ENCODE peak calls at places on chromosome 13, in eight cellular contexts. One of them, this sample, is unnamed.

GRCh38 chr13:60627071-60627686 is 230.2 kb downstream of the TDRD3 start:
- DNase-seq in uterus: no peak
- DNase-seq in AG04450: no peak
- DNase-seq in mammary epithelial cell: no peak
- DNase-seq in body of pancreas: peak; percentile 13
- DNase-seq in ascending aorta: no peak
- DNase-seq in CD4-positive, alpha-beta T cell: no peak
- DNase-seq in CD8-positive, alpha-beta T cell: no peak
- DNase-seq in this sample: no peak

GRCh38 chr13:31927219-31927653 is 104.3 kb upstream of the FRY start:
- DNase-seq in AG04450: no peak
- DNase-seq in ascending aorta: no peak
- DNase-seq in mammary epithelial cell: no peak
- DNase-seq in uterus: no peak
- DNase-seq in CD4-positive, alpha-beta T cell: no peak
- DNase-seq in CD8-positive, alpha-beta T cell: no peak
- DNase-seq in body of pancreas: peak; percentile 57
- DNase-seq in this sample: no peak

GRCh38 chr13:93862259-93862658 is 617.2 kb downstream of the DCT start:
- DNase-seq in mammary epithelial cell: no peak
- DNase-seq in AG04450: no peak
- DNase-seq in CD8-positive, alpha-beta T cell: no peak
- DNase-seq in body of pancreas: no peak
- DNase-seq in ascending aorta: no peak
- DNase-seq in CD4-positive, alpha-beta T cell: no peak
- DNase-seq in uterus: no peak
- DNase-seq in this sample: no peak

GRCh38 chr13:72820156-72820897 is 38.4 kb downstream of the PIBF1 start:
- DNase-seq in CD4-positive, alpha-beta T cell: no peak
- DNase-seq in AG04450: peak; percentile 4
- DNase-seq in ascending aorta: no peak
- DNase-seq in body of pancreas: no peak
- DNase-seq in mammary epithelial cell: peak; percentile 3
- DNase-seq in uterus: no peak
- DNase-seq in CD8-positive, alpha-beta T cell: no peak
- DNase-seq in this sample: no peak

GRCh38 chr13:100210966-100211710 is 122.2 kb downstream of the PCCA start:
- DNase-seq in CD8-positive, alpha-beta T cell: no peak
- DNase-seq in body of pancreas: no peak
- DNase-seq in mammary epithelial cell: no peak
- DNase-seq in ascending aorta: no peak
- DNase-seq in CD4-positive, alpha-beta T cell: no peak
- DNase-seq in uterus: no peak
- DNase-seq in AG04450: no peak
- DNase-seq in this sample: no peak

GRCh38 chr13:25943081-25943480 is 108.7 kb downstream of the SHISA2 start:
- DNase-seq in ascending aorta: no peak
- DNase-seq in AG04450: no peak
- DNase-seq in body of pancreas: no peak
- DNase-seq in CD8-positive, alpha-beta T cell: no peak
- DNase-seq in mammary epithelial cell: no peak
- DNase-seq in uterus: no peak
- DNase-seq in CD4-positive, alpha-beta T cell: no peak
- DNase-seq in this sample: no peak

GRCh38 chr13:114309086-114309485 is 5.2 kb upstream of the CHAMP1 start:
- DNase-seq in mammary epithelial cell: no peak
- DNase-seq in body of pancreas: no peak
- DNase-seq in CD4-positive, alpha-beta T cell: no peak
- DNase-seq in uterus: no peak
- DNase-seq in CD8-positive, alpha-beta T cell: no peak
- DNase-seq in ascending aorta: no peak
- DNase-seq in AG04450: no peak
- DNase-seq in this sample: no peak

GRCh38 chr13:50389726-50390125 is 374.5 kb downstream of the KCNRG start:
- DNase-seq in AG04450: no peak
- DNase-seq in uterus: no peak
- DNase-seq in mammary epithelial cell: no peak
- DNase-seq in ascending aorta: no peak
- DNase-seq in CD8-positive, alpha-beta T cell: no peak
- DNase-seq in CD4-positive, alpha-beta T cell: no peak
- DNase-seq in body of pancreas: no peak
- DNase-seq in this sample: no peak

GRCh38 chr13:80000679-80001509 is 340.0 kb downstream of the SPRY2 start:
- DNase-seq in mammary epithelial cell: no peak
- DNase-seq in CD8-positive, alpha-beta T cell: no peak
- DNase-seq in uterus: no peak
- DNase-seq in ascending aorta: no peak
- DNase-seq in AG04450: no peak
- DNase-seq in body of pancreas: no peak
- DNase-seq in CD4-positive, alpha-beta T cell: no peak
- DNase-seq in this sample: no peak

GRCh38 chr13:41302743-41303142 is 8.3 kb upstream of the NAA16 start:
- DNase-seq in body of pancreas: no peak
- DNase-seq in mammary epithelial cell: no peak
- DNase-seq in CD8-positive, alpha-beta T cell: no peak
- DNase-seq in uterus: no peak
- DNase-seq in ascending aorta: no peak
- DNase-seq in CD4-positive, alpha-beta T cell: no peak
- DNase-seq in AG04450: no peak
- DNase-seq in this sample: no peak

GRCh38 chr13:23950736-23951510 is 53.6 kb upstream of the C1QTNF9B start:
- DNase-seq in ascending aorta: no peak
- DNase-seq in uterus: no peak
- DNase-seq in body of pancreas: no peak
- DNase-seq in AG04450: no peak
- DNase-seq in CD4-positive, alpha-beta T cell: no peak
- DNase-seq in CD8-positive, alpha-beta T cell: no peak
- DNase-seq in mammary epithelial cell: no peak
- DNase-seq in this sample: no peak
- TF ChIP-seq CTCF in ascending aorta: no peak
- TF ChIP-seq CTCF in uterus: no peak
- TF ChIP-seq CTCF in body of pancreas: no peak
- TF ChIP-seq CTCF in AG04450: peak; percentile 11
- TF ChIP-seq CTCF in CD4-positive, alpha-beta T cell: no peak
- TF ChIP-seq CTCF in CD8-positive, alpha-beta T cell: no peak
- TF ChIP-seq CTCF in mammary epithelial cell: no peak
- TF ChIP-seq CTCF in this sample: no peak

GRCh38 chr13:18233783-18234299 is 947.8 kb downstream of the TUBA3C start:
- DNase-seq in ascending aorta: no peak
- DNase-seq in uterus: no peak
- DNase-seq in CD8-positive, alpha-beta T cell: no peak
- DNase-seq in AG04450: no peak
- DNase-seq in body of pancreas: no peak
- DNase-seq in mammary epithelial cell: no peak
- DNase-seq in CD4-positive, alpha-beta T cell: no peak
- DNase-seq in this sample: no peak
- H3K9me3 ChIP-seq in ascending aorta: no peaks in the 10 kb centered on the region
- H3K9me3 ChIP-seq in uterus: no peaks in the 10 kb centered on the region
- H3K9me3 ChIP-seq in CD8-positive, alpha-beta T cell: no peaks in the 10 kb centered on the region
- H3K9me3 ChIP-seq in AG04450: peaks cover 50% of the 10 kb centered on the region
- H3K9me3 ChIP-seq in body of pancreas: no peaks in the 10 kb centered on the region
- H3K9me3 ChIP-seq in mammary epithelial cell: peaks cover 54% of the 10 kb centered on the region
- H3K9me3 ChIP-seq in CD4-positive, alpha-beta T cell: no peaks in the 10 kb centered on the region
- H3K9me3 ChIP-seq in this sample: no peaks in the 10 kb centered on the region

GRCh38 chr13:38687246-38688229 is 661 bp downstream of the FREM2 start:
- DNase-seq in body of pancreas: peak; percentile 25
- DNase-seq in ascending aorta: no peak
- DNase-seq in CD8-positive, alpha-beta T cell: no peak
- DNase-seq in mammary epithelial cell: peak; percentile 59
- DNase-seq in AG04450: no peak
- DNase-seq in CD4-positive, alpha-beta T cell: no peak
- DNase-seq in uterus: no peak
- DNase-seq in this sample: no peak

GRCh38 chr13:38686635-38687245 is at the start of gene FREM2:
- DNase-seq in body of pancreas: peak; percentile 80
- DNase-seq in CD8-positive, alpha-beta T cell: no peak
- DNase-seq in ascending aorta: no peak
- DNase-seq in mammary epithelial cell: peak; percentile 76
- DNase-seq in AG04450: no peak
- DNase-seq in uterus: no peak
- DNase-seq in CD4-positive, alpha-beta T cell: no peak
- DNase-seq in this sample: no peak

GRCh38 chr13:38684714-38685113 is 2.2 kb upstream of the FREM2 start:
- DNase-seq in uterus: no peak
- DNase-seq in body of pancreas: no peak
- DNase-seq in mammary epithelial cell: no peak
- DNase-seq in CD8-positive, alpha-beta T cell: no peak
- DNase-seq in CD4-positive, alpha-beta T cell: no peak
- DNase-seq in AG04450: no peak
- DNase-seq in ascending aorta: no peak
- DNase-seq in this sample: no peak

GRCh38 chr13:38688674-38689073 is 1.8 kb downstream of the FREM2 start:
- DNase-seq in uterus: no peak
- DNase-seq in AG04450: no peak
- DNase-seq in CD8-positive, alpha-beta T cell: no peak
- DNase-seq in ascending aorta: no peak
- DNase-seq in mammary epithelial cell: no peak
- DNase-seq in CD4-positive, alpha-beta T cell: no peak
- DNase-seq in body of pancreas: no peak
- DNase-seq in this sample: no peak

GRCh38 chr13:38685974-38686571 is 804 bp upstream of the FREM2 start:
- DNase-seq in mammary epithelial cell: peak; percentile 44
- DNase-seq in uterus: no peak
- DNase-seq in body of pancreas: peak; percentile 24
- DNase-seq in CD4-positive, alpha-beta T cell: no peak
- DNase-seq in ascending aorta: no peak
- DNase-seq in AG04450: no peak
- DNase-seq in CD8-positive, alpha-beta T cell: no peak
- DNase-seq in this sample: no peak
- TF ChIP-seq CTCF in mammary epithelial cell: peak; percentile 35
- TF ChIP-seq CTCF in uterus: no peak
- TF ChIP-seq CTCF in body of pancreas: peak; percentile 66
- TF ChIP-seq CTCF in CD4-positive, alpha-beta T cell: no peak
- TF ChIP-seq CTCF in ascending aorta: no peak
- TF ChIP-seq CTCF in AG04450: no peak
- TF ChIP-seq CTCF in CD8-positive, alpha-beta T cell: no peak
- TF ChIP-seq CTCF in this sample: no peak

GRCh38 chr13:27920677-27921420 is 1.0 kb downstream of the PDX1 start:
- DNase-seq in CD8-positive, alpha-beta T cell: no peak
- DNase-seq in AG04450: no peak
- DNase-seq in CD4-positive, alpha-beta T cell: no peak
- DNase-seq in uterus: no peak
- DNase-seq in body of pancreas: no peak
- DNase-seq in mammary epithelial cell: peak; percentile 39
- DNase-seq in ascending aorta: no peak
- DNase-seq in this sample: no peak
- H3K9me3 ChIP-seq in CD8-positive, alpha-beta T cell: no peaks in the 10 kb centered on the region
- H3K9me3 ChIP-seq in AG04450: peaks cover 9% of the 10 kb centered on the region
- H3K9me3 ChIP-seq in CD4-positive, alpha-beta T cell: no peaks in the 10 kb centered on the region
- H3K9me3 ChIP-seq in uterus: no peaks in the 10 kb centered on the region
- H3K9me3 ChIP-seq in body of pancreas: no peaks in the 10 kb centered on the region
- H3K9me3 ChIP-seq in mammary epithelial cell: no peaks in the 10 kb centered on the region
- H3K9me3 ChIP-seq in ascending aorta: no peaks in the 10 kb centered on the region
- H3K9me3 ChIP-seq in this sample: no peaks in the 10 kb centered on the region

DNA sequence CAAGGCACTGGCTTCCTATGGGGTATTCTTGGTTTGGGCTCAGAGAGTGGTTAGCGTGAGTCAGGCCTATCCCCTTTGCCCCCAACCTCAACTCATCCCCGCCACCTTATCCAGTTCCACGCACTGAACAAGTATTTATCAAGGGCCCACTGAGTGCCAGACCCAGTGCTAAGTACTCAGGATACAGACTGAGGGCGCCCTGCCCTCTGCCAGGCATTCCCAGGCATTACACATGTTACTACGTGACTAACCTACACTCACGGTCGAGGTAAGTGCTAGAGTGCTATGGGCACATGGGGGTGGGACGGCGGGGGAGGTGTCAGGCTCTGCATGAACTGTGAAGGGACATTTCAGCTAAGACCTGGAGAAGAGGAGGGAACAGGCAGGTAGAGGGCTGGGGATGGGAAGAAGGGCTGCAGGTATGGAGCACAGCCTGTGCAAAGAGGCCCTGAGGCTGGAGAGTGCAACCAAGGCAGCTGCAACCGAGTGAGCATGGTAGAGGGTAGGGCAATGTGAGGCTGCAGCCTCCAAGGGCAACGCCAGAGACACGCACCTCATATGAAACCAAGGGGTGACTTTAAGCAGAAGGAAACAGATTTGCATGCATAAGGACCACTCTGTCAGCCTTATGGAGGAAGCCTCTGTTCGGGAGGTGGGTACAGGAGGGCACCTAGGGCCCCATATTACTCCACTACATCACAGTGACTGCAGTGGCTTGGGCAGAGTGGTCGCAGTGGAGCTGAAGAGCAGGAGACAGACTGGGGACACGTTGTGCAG is 22.5 kb downstream of the DHRS12 start:
- DNase-seq in body of pancreas: peak; percentile 83
- DNase-seq in mammary epithelial cell: peak; percentile 31
- DNase-seq in uterus: no peak
- DNase-seq in ascending aorta: no peak
- DNase-seq in CD4-positive, alpha-beta T cell: no peak
- DNase-seq in AG04450: no peak
- DNase-seq in CD8-positive, alpha-beta T cell: no peak
- DNase-seq in this sample: no peak
- TF ChIP-seq CTCF in body of pancreas: peak; percentile 52
- TF ChIP-seq CTCF in mammary epithelial cell: peak; percentile 51
- TF ChIP-seq CTCF in uterus: no peak
- TF ChIP-seq CTCF in ascending aorta: peak; percentile 30
- TF ChIP-seq CTCF in CD4-positive, alpha-beta T cell: no peak
- TF ChIP-seq CTCF in AG04450: peak; percentile 39
- TF ChIP-seq CTCF in CD8-positive, alpha-beta T cell: no peak
- TF ChIP-seq CTCF in this sample: no peak

GRCh38 chr13:75050419-75051066 is 431.4 kb downstream of the TBC1D4 start:
- DNase-seq in CD8-positive, alpha-beta T cell: no peak
- DNase-seq in uterus: no peak
- DNase-seq in mammary epithelial cell: no peak
- DNase-seq in CD4-positive, alpha-beta T cell: no peak
- DNase-seq in body of pancreas: no peak
- DNase-seq in AG04450: no peak
- DNase-seq in ascending aorta: no peak
- DNase-seq in this sample: no peak
- H3K9me3 ChIP-seq in CD8-positive, alpha-beta T cell: no peaks in the 10 kb centered on the region
- H3K9me3 ChIP-seq in uterus: no peaks in the 10 kb centered on the region
- H3K9me3 ChIP-seq in mammary epithelial cell: no peaks in the 10 kb centered on the region
- H3K9me3 ChIP-seq in CD4-positive, alpha-beta T cell: no peaks in the 10 kb centered on the region
- H3K9me3 ChIP-seq in body of pancreas: no peaks in the 10 kb centered on the region
- H3K9me3 ChIP-seq in AG04450: no peaks in the 10 kb centered on the region
- H3K9me3 ChIP-seq in ascending aorta: no peaks in the 10 kb centered on the region
- H3K9me3 ChIP-seq in this sample: no peaks in the 10 kb centered on the region

DNA sequence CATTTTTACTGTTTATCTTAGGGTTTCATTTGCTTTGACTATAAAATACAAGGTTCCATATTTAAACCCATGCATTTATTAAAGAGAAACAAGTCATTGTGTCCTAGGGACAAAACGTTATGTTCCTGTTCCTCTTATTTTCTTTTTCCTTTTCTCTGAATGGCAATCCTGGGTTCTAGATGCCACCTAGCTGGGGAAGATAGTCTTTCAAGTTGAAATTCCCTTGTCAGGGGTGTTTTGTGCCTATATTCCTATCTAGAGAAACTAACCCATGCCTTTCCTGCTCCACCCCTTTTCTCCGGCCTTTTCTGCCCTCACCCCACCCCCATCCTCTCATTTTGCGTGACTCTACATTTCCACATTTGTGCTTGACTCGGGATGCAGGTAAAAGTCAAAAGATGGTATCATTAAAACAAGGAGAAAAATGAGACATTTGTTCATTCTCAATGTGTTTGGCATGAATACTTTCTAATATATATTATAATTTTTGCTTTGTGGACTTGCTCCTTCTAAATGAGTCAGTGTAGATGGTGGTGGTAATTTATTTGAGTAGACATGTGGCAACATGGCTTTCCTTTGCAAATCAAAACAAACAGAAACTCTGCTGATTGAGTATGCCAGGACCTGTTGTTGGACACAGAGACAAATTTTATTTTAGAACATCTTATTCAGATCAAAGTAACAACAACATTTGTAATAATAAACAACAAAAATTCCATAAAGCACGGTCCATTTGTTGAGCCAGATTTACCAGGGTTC is 26.8 kb upstream of the STARD13 start:
- DNase-seq in ascending aorta: no peak
- DNase-seq in body of pancreas: no peak
- DNase-seq in uterus: no peak
- DNase-seq in CD4-positive, alpha-beta T cell: no peak
- DNase-seq in AG04450: no peak
- DNase-seq in mammary epithelial cell: peak; percentile 36
- DNase-seq in CD8-positive, alpha-beta T cell: no peak
- DNase-seq in this sample: no peak
- TF ChIP-seq CTCF in ascending aorta: peak; percentile 34
- TF ChIP-seq CTCF in body of pancreas: peak; percentile 35
- TF ChIP-seq CTCF in uterus: peak; percentile 10
- TF ChIP-seq CTCF in CD4-positive, alpha-beta T cell: no peak
- TF ChIP-seq CTCF in AG04450: no peak
- TF ChIP-seq CTCF in mammary epithelial cell: no peak
- TF ChIP-seq CTCF in CD8-positive, alpha-beta T cell: no peak
- TF ChIP-seq CTCF in this sample: peak; percentile 58

This sample was measured in tibial artery.